ENCODE peak calls at places on chromosomes 2 and 18, in six cellular contexts. T, B, W, N, Y and I are unnamed samples.

GRCh38 chr2:241850544-241851324 is 8.0 kb downstream of the PDCD1 start:
- DNase-seq in T (no peak), B (peak), W (no peak), N (no peak), Y (no peak), I (no peak)

GRCh38 chr2:203823179-203823578 is 44.4 kb upstream of the CTLA4 start:
- DNase-seq in T (no peak), B (no peak), W (no peak), N (no peak), Y (no peak), I (no peak)

GRCh38 chr18:50284226-50284885 is 3.0 kb upstream of the MBD1 start:
- DNase-seq in T (no peak), B (no peak), W (no peak), N (no peak), Y (peak), I (no peak)

GRCh38 chr2:39523308-39524044 is 86.4 kb upstream of the MAP4K3 start:
- DNase-seq in T (no peak), B (no peak), W (no peak), N (no peak), Y (peak), I (peak)

GRCh38 chr18:75170916-75171315 is 38.0 kb downstream of the PTGR3 start:
- DNase-seq in T (no peak), B (no peak), W (peak), N (no peak), Y (no peak), I (no peak)

GRCh38 chr2:215415820-215416613 is 19.9 kb downstream of the FN1 start:
- DNase-seq in T (no peak), B (no peak), W (no peak), N (no peak), Y (no peak), I (no peak)

GRCh38 chr2:241272298-241272721 is 43.2 kb downstream of the HDLBP start:
- DNase-seq in T (no peak), B (peak), W (no peak), N (peak), Y (peak), I (no peak)

GRCh38 chr2:229169751-229170150 is 101.3 kb downstream of the PID1 start:
- DNase-seq in T (no peak), B (no peak), W (no peak), N (no peak), Y (no peak), I (no peak)

GRCh38 chr2:232613538-232614134 is 19.8 kb upstream of the EFHD1 start:
- DNase-seq in T (no peak), B (no peak), W (no peak), N (no peak), Y (no peak), I (no peak)

GRCh38 chr18:28365406-28365805 is 188.5 kb upstream of the CDH2 start:
- DNase-seq in T (no peak), B (no peak), W (no peak), N (no peak), Y (no peak), I (no peak)

GRCh38 chr2:19580264-19580663 is 221.8 kb upstream of the OSR1 start:
- DNase-seq in T (no peak), B (no peak), W (no peak), N (no peak), Y (no peak), I (no peak)

GRCh38 chr2:64858541-64859031 is 130.6 kb upstream of the SLC1A4 start:
- DNase-seq in T (no peak), B (no peak), W (no peak), N (no peak), Y (peak), I (no peak)

GRCh38 chr2:27150639-27151230 is 1.9 kb downstream of the TCF23 start:
- DNase-seq in T (no peak), B (no peak), W (no peak), N (no peak), Y (no peak), I (no peak)

GRCh38 chr2:140589696-140590095 is 1541.1 kb downstream of the LRP1B start:
- DNase-seq in T (no peak), B (no peak), W (no peak), N (no peak), Y (no peak), I (no peak)

GRCh38 chr2:23367760-23368159 is 17.2 kb upstream of the KLHL29 start:
- DNase-seq in T (no peak), B (no peak), W (no peak), N (no peak), Y (no peak), I (no peak)

GRCh38 chr18:75204262-75204977 is 4.5 kb downstream of the PTGR3 start:
- DNase-seq in T (no peak), B (no peak), W (no peak), N (peak), Y (no peak), I (no peak)

GRCh38 chr2:85799215-85799956 is 45.6 kb downstream of the ATOH8 start:
- DNase-seq in T (no peak), B (no peak), W (peak), N (no peak), Y (peak), I (no peak)

GRCh38 chr2:23468384-23469141 is 83.6 kb downstream of the KLHL29 start:
- DNase-seq in T (no peak), B (no peak), W (no peak), N (no peak), Y (no peak), I (no peak)

GRCh38 chr2:220335591-220335915 is 708.1 kb downstream of the SLC4A3 start:
- DNase-seq in T (no peak), B (no peak), W (no peak), N (no peak), Y (no peak), I (no peak)

GRCh38 chr18:46037512-46038305 is 34.4 kb downstream of the PSTPIP2 start:
- DNase-seq in T (no peak), B (no peak), W (no peak), N (no peak), Y (no peak), I (no peak)

GRCh38 chr2:132438650-132439030 is 22.0 kb downstream of the GPR39 start:
- DNase-seq in T (no peak), B (no peak), W (no peak), N (no peak), Y (peak), I (peak)

GRCh38 chr18:6963452-6964097 is 154.0 kb downstream of the LAMA1 start:
- DNase-seq in T (no peak), B (no peak), W (no peak), N (no peak), Y (no peak), I (no peak)

GRCh38 chr2:187618813-187619212 is 64.6 kb upstream of the TFPI start:
- DNase-seq in T (no peak), B (no peak), W (no peak), N (no peak), Y (no peak), I (peak)

GRCh38 chr2:203887680-203888079 is 20.1 kb downstream of the CTLA4 start:
- DNase-seq in T (no peak), B (no peak), W (no peak), N (no peak), Y (no peak), I (no peak)

GRCh38 chr2:63827749-63828148 is 13.9 kb upstream of the UGP2 start:
- DNase-seq in T (no peak), B (no peak), W (no peak), N (no peak), Y (peak), I (peak)

GRCh38 chr2:222797308-222797707 is 63.5 kb upstream of the ACSL3 start:
- DNase-seq in T (no peak), B (no peak), W (no peak), N (no peak), Y (peak), I (peak)

GRCh38 chr2:10883880-10884529 is 27.7 kb upstream of the KCNF1 start:
- DNase-seq in T (no peak), B (peak), W (no peak), N (no peak), Y (no peak), I (no peak)

GRCh38 chr2:214386720-214387119 is 24.1 kb upstream of the VWC2L start:
- DNase-seq in T (no peak), B (no peak), W (no peak), N (no peak), Y (no peak), I (no peak)